ENCODE peak calls at places on chromosomes 4 and X, in seven cellular contexts. J, W, U, B, H, C and E are unnamed samples.

GRCh38 chr4:4334798-4335520 is 44.9 kb downstream of the ZBTB49 start:
- DNase-seq in J (peak; percentile 60), W (no peak), U (peak; percentile 48), B (peak; percentile 55), H (peak; percentile 31), C (peak; percentile 66), E (peak; percentile 48)

GRCh38 chrX:12771445-12772069 is 19.7 kb upstream of the PRPS2 start:
- DNase-seq in J (no peak), W (peak; percentile 20), U (peak; percentile 20), B (peak; percentile 71), H (no peak), C (peak; percentile 25), E (peak; percentile 37)

GRCh38 chrX:72395252-72395651 is 89.5 kb upstream of the CITED1 start:
- DNase-seq in J (no peak), W (no peak), U (no peak), B (no peak), H (no peak), C (no peak), E (no peak)

GRCh38 chr4:41600243-41600642 is 62.3 kb downstream of the LIMCH1 start:
- DNase-seq in J (no peak), W (no peak), U (no peak), B (no peak), H (no peak), C (no peak), E (no peak)

GRCh38 chrX:10239611-10240064 is 82.9 kb downstream of the CLCN4 start:
- DNase-seq in J (no peak), W (no peak), U (no peak), B (no peak), H (no peak), C (no peak), E (no peak)

GRCh38 chr4:183960912-183961569 is 55.9 kb downstream of the STOX2 start:
- DNase-seq in J (no peak), W (no peak), U (no peak), B (no peak), H (no peak), C (no peak), E (no peak)

GRCh38 chrX:3549442-3549875 is 164.0 kb downstream of the PRKX start:
- DNase-seq in J (no peak), W (no peak), U (no peak), B (no peak), H (no peak), C (peak; percentile 15), E (no peak)

GRCh38 chrX:148380614-148381561 is 119.5 kb upstream of the AFF2 start:
- DNase-seq in J (no peak), W (peak; percentile 55), U (no peak), B (no peak), H (no peak), C (no peak), E (no peak)

GRCh38 chr4:1628892-1629703 is 55.0 kb downstream of the FAM53A start:
- DNase-seq in J (peak; percentile 30), W (no peak), U (peak; percentile 96), B (peak; percentile 82), H (no peak), C (peak; percentile 91), E (peak; percentile 87)

GRCh38 chr4:128974203-128974602 is 119.1 kb downstream of the SCLT1 start:
- DNase-seq in J (no peak), W (no peak), U (no peak), B (no peak), H (no peak), C (peak; percentile 44), E (no peak)

GRCh38 chrX:2785538-2785937 is 33.7 kb downstream of the XG start:
- DNase-seq in J (no peak), W (no peak), U (no peak), B (no peak), H (no peak), C (no peak), E (no peak)

GRCh38 chrX:46758956-46759644 is at the start of gene SLC9A7:
- DNase-seq in J (peak; percentile 52), W (peak; percentile 33), U (peak; percentile 31), B (peak; percentile 47), H (peak; percentile 53), C (peak; percentile 80), E (peak; percentile 31)

GRCh38 chrX:1528186-1528883 is 8.7 kb downstream of the P2RY8 start:
- DNase-seq in J (no peak), W (no peak), U (no peak), B (no peak), H (no peak), C (no peak), E (no peak)

GRCh38 chr4:170339522-170339921 is 249.8 kb upstream of the AADAT start:
- DNase-seq in J (no peak), W (no peak), U (no peak), B (no peak), H (no peak), C (no peak), E (no peak)

GRCh38 chrX:139559383-139560042 is 29.0 kb downstream of the F9 start:
- DNase-seq in J (peak; percentile 36), W (peak; percentile 30), U (no peak), B (peak; percentile 29), H (no peak), C (peak; percentile 20), E (no peak)

GRCh38 chr4:182339246-182339645 is 96.0 kb downstream of the TENM3 start:
- DNase-seq in J (no peak), W (no peak), U (no peak), B (no peak), H (peak; percentile 43), C (no peak), E (no peak)

GRCh38 chr4:6461301-6462165 is 10.9 kb downstream of the PPP2R2C start:
- DNase-seq in J (no peak), W (no peak), U (no peak), B (no peak), H (no peak), C (no peak), E (no peak)
- TF ChIP-seq TAF1 in J (no peak), W (no peak), U (no peak), B (no peak), H (no peak), C (no peak), E (no peak)

GRCh38 chrX:110938977-110939732 is 143.5 kb upstream of the CHRDL1 start:
- DNase-seq in J (no peak), W (no peak), U (no peak), B (no peak), H (no peak), C (no peak), E (no peak)
- TF ChIP-seq TAF1 in J (no peak), W (no peak), U (no peak), B (no peak), H (no peak), C (no peak), E (no peak)

DNA sequence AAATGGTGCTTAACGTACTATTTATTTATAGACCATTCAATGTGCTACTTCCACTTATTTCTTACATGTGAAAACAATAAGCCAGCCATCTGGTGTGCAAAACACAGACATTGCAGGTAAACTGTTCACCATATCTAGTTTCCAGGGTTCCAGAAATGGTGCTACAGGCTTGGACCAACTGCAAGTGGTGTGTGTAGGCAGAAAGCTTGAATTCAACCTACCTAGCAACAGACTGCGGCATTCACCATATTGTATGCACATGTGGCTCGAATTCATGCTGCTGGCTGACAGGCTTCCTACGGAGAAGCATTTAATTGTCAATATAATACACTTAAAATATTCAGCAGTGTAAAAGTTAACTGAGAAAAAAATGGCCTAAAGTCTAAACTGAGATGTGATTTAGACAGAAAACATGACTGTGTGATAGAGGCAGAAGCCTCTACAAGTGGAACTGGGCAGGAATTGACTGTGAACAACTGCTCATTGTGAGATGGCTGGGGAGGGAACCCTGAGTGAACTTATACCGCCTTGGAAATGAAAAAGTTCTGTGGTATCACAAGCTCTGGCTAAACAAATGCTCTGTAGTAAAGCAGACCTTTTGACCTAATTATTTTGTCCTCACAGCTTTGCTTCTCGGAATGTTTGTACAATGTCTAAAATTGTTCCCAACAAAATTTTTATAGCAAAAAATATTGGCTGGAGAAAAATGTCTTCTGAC is 434.7 kb downstream of the GRIA2 start:
- DNase-seq in J (no peak), W (no peak), U (no peak), B (no peak), H (no peak), C (no peak), E (no peak)
- TF ChIP-seq TAF1 in J (no peak), W (no peak), U (no peak), B (no peak), H (no peak), C (no peak), E (no peak)

DNA sequence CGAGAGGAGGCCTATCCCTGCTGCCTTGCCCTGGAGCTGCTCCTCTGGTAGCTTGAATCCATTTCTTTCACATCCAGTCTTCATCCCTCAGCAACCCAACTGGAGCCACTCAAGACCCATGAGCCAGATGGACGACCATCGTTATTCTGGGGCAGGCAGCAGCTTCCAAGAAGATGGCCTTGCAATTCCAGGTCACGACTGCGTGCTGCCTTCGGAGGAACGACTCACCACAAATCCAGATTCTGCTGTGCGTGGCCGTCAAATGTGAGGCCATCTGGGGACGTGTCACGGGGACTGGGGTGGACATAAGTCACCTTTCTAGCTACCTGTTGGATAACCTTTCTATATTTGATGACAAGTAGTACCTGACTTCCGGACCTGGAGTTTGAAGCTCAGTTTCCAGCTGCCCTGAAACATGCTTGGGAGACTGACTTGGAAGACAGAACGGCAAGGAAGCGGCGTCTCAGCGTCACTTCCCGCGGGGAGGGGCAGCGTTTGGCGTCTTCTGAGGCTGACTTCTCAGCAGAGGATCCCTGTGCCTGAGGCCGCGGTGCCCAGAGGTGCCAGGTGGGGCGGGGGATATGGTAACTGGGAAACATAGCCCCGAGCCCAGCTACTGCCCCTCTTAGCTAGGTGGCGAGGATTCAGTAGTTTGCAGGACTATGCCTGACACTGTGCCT is 11.7 kb upstream of the TMEM271 start:
- DNase-seq in J (no peak), W (no peak), U (no peak), B (no peak), H (no peak), C (no peak), E (no peak)
- TF ChIP-seq TAF1 in J (no peak), W (no peak), U (no peak), B (no peak), H (no peak), C (no peak), E (no peak)

GRCh38 chr4:79788884-79789283 is 284.1 kb downstream of the ANTXR2 start:
- DNase-seq in J (no peak), W (no peak), U (no peak), B (no peak), H (no peak), C (no peak), E (no peak)
- TF ChIP-seq TAF1 in J (no peak), W (no peak), U (no peak), B (no peak), H (no peak), C (no peak), E (no peak)

GRCh38 chrX:149495573-149496071 is 9.5 kb downstream of the IDS start:
- DNase-seq in J (peak; percentile 44), W (no peak), U (no peak), B (no peak), H (no peak), C (no peak), E (no peak)

GRCh38 chrX:149491812-149492211 is 13.3 kb downstream of the IDS start:
- DNase-seq in J (peak; percentile 48), W (no peak), U (no peak), B (no peak), H (no peak), C (no peak), E (no peak)

GRCh38 chrX:149494844-149495565 is 10.1 kb downstream of the IDS start:
- DNase-seq in J (peak; percentile 36), W (no peak), U (no peak), B (no peak), H (no peak), C (no peak), E (no peak)

GRCh38 chrX:149497054-149497453 is 8.1 kb downstream of the IDS start:
- DNase-seq in J (no peak), W (no peak), U (no peak), B (no peak), H (no peak), C (no peak), E (no peak)

GRCh38 chrX:149493567-149494562 is 11.2 kb downstream of the IDS start:
- DNase-seq in J (no peak), W (no peak), U (no peak), B (peak; percentile 40), H (no peak), C (no peak), E (no peak)
- TF ChIP-seq TAF1 in J (no peak), W (no peak), U (no peak), B (no peak), H (no peak), C (no peak), E (no peak)